ENCODE peak calls at places on chromosome 6, in four cellular contexts. V, S, U and F are unnamed samples.

GRCh38 chr6:142693446-142693845 is 251.5 kb downstream of the HIVEP2 start:
- DNase-seq in V (peak), S (no peak), U (no peak), F (no peak)

GRCh38 chr6:41836660-41837052 is 49.2 kb downstream of the TOMM6 start:
- DNase-seq in V (no peak), S (no peak), U (no peak), F (no peak)

GRCh38 chr6:126086560-126086959 is 100.2 kb downstream of the TRMT11 start:
- DNase-seq in V (no peak), S (no peak), U (no peak), F (no peak)

GRCh38 chr6:143545976-143546547 is 34.5 kb upstream of the FUCA2 start:
- DNase-seq in V (no peak), S (no peak), U (peak), F (no peak)

GRCh38 chr6:45420083-45420908 is 42.6 kb upstream of the SUPT3H start:
- DNase-seq in V (no peak), S (no peak), U (peak), F (no peak)

GRCh38 chr6:24761193-24761835 is 13.4 kb upstream of the GMNN start:
- DNase-seq in V (no peak), S (no peak), U (no peak), F (no peak)

GRCh38 chr6:87334683-87335082 is 5.6 kb upstream of the GJB7 start:
- DNase-seq in V (no peak), S (no peak), U (no peak), F (no peak)

GRCh38 chr6:127483399-127484055 is 24.3 kb upstream of the KIAA0408 start:
- DNase-seq in V (no peak), S (no peak), U (no peak), F (no peak)

GRCh38 chr6:138001750-138002349 is 105.4 kb downstream of the PERP start:
- DNase-seq in V (peak), S (no peak), U (peak), F (peak)